ENCODE peak calls at places on chromosomes 5 and 9, in six cellular contexts. One of them, this sample, is unnamed.

GRCh38 chr5:40685191-40685590 is 5.5 kb downstream of the PTGER4 start:
- DNase-seq in tibial artery: no peak
- DNase-seq in left ventricle myocardium inferior: no peak
- DNase-seq in aorta: no peak
- DNase-seq in fibroblast of lung: no peak
- DNase-seq in upper lobe of right lung: no peak
- DNase-seq in this sample: no peak

GRCh38 chr5:73812962-73813588 is 187.1 kb downstream of the ARHGEF28 start:
- DNase-seq in upper lobe of right lung: no peak
- DNase-seq in tibial artery: no peak
- DNase-seq in fibroblast of lung: peak; percentile 27
- DNase-seq in aorta: no peak
- DNase-seq in left ventricle myocardium inferior: no peak
- DNase-seq in this sample: peak; percentile 26

GRCh38 chr5:21701317-21701716 is 1151.8 kb downstream of the CDH12 start:
- DNase-seq in upper lobe of right lung: no peak
- DNase-seq in tibial artery: no peak
- DNase-seq in left ventricle myocardium inferior: no peak
- DNase-seq in aorta: no peak
- DNase-seq in fibroblast of lung: no peak
- DNase-seq in this sample: no peak

GRCh38 chr9:74755355-74755754 is 132.4 kb downstream of the TRPM6 start:
- DNase-seq in tibial artery: no peak
- DNase-seq in aorta: no peak
- DNase-seq in upper lobe of right lung: no peak
- DNase-seq in fibroblast of lung: no peak
- DNase-seq in left ventricle myocardium inferior: no peak
- DNase-seq in this sample: no peak

GRCh38 chr5:159817262-159818029 is 98.8 kb upstream of the ADRA1B start:
- DNase-seq in tibial artery: no peak
- DNase-seq in fibroblast of lung: peak; percentile 66
- DNase-seq in upper lobe of right lung: no peak
- DNase-seq in left ventricle myocardium inferior: no peak
- DNase-seq in aorta: no peak
- DNase-seq in this sample: no peak

GRCh38 chr5:100668511-100668910 is 133.3 kb downstream of the FAM174A start:
- DNase-seq in fibroblast of lung: peak; percentile 66
- DNase-seq in aorta: no peak
- DNase-seq in tibial artery: no peak
- DNase-seq in upper lobe of right lung: no peak
- DNase-seq in left ventricle myocardium inferior: no peak
- DNase-seq in this sample: no peak

GRCh38 chr5:124402144-124402581 is 344.3 kb downstream of the ZNF608 start:
- DNase-seq in aorta: peak; percentile 75
- DNase-seq in fibroblast of lung: peak; percentile 75
- DNase-seq in upper lobe of right lung: peak; percentile 68
- DNase-seq in tibial artery: no peak
- DNase-seq in left ventricle myocardium inferior: no peak
- DNase-seq in this sample: peak; percentile 39

GRCh38 chr9:21854594-21854993 is 52.2 kb downstream of the MTAP start:
- DNase-seq in tibial artery: no peak
- DNase-seq in aorta: no peak
- DNase-seq in fibroblast of lung: peak; percentile 93
- DNase-seq in left ventricle myocardium inferior: no peak
- DNase-seq in upper lobe of right lung: no peak
- DNase-seq in this sample: no peak

GRCh38 chr5:88883566-88884434 is 816 bp upstream of the MEF2C start:
- DNase-seq in aorta: peak; percentile 90
- DNase-seq in tibial artery: peak; percentile 88
- DNase-seq in upper lobe of right lung: peak; percentile 81
- DNase-seq in left ventricle myocardium inferior: peak; percentile 73
- DNase-seq in fibroblast of lung: peak; percentile 80
- DNase-seq in this sample: peak; percentile 67

GRCh38 chr5:56522972-56523371 is 289.8 kb upstream of the ANKRD55 start:
- DNase-seq in left ventricle myocardium inferior: no peak
- DNase-seq in tibial artery: peak; percentile 87
- DNase-seq in fibroblast of lung: peak; percentile 18
- DNase-seq in aorta: no peak
- DNase-seq in upper lobe of right lung: no peak
- DNase-seq in this sample: peak; percentile 58

GRCh38 chr9:81665514-81665838 is 23.9 kb downstream of the TLE1 start:
- DNase-seq in tibial artery: no peak
- DNase-seq in upper lobe of right lung: no peak
- DNase-seq in left ventricle myocardium inferior: no peak
- DNase-seq in fibroblast of lung: no peak
- DNase-seq in aorta: no peak
- DNase-seq in this sample: no peak

GRCh38 chr9:81526587-81526986 is 162.8 kb downstream of the TLE1 start:
- DNase-seq in fibroblast of lung: peak; percentile 85
- DNase-seq in tibial artery: no peak
- DNase-seq in upper lobe of right lung: no peak
- DNase-seq in aorta: no peak
- DNase-seq in left ventricle myocardium inferior: no peak
- DNase-seq in this sample: no peak

GRCh38 chr9:101578378-101578777 is 16.4 kb downstream of the PPP3R2 start:
- DNase-seq in left ventricle myocardium inferior: no peak
- DNase-seq in tibial artery: no peak
- DNase-seq in fibroblast of lung: peak; percentile 40
- DNase-seq in upper lobe of right lung: no peak
- DNase-seq in aorta: no peak
- DNase-seq in this sample: no peak

GRCh38 chr5:176529824-176530195 is 7.4 kb downstream of the RNF44 start:
- DNase-seq in left ventricle myocardium inferior: no peak
- DNase-seq in aorta: no peak
- DNase-seq in upper lobe of right lung: no peak
- DNase-seq in tibial artery: no peak
- DNase-seq in fibroblast of lung: no peak
- DNase-seq in this sample: no peak

GRCh38 chr5:132472431-132472830 is 18.1 kb downstream of the IRF1 start:
- DNase-seq in upper lobe of right lung: peak; percentile 25
- DNase-seq in fibroblast of lung: no peak
- DNase-seq in tibial artery: peak; percentile 28
- DNase-seq in left ventricle myocardium inferior: no peak
- DNase-seq in aorta: no peak
- DNase-seq in this sample: no peak

GRCh38 chr9:137223078-137224040 is 1.3 kb upstream of the RNF208 start:
- DNase-seq in upper lobe of right lung: peak; percentile 98
- DNase-seq in tibial artery: peak; percentile 99
- DNase-seq in fibroblast of lung: peak; percentile 92
- DNase-seq in aorta: peak; percentile 98
- DNase-seq in left ventricle myocardium inferior: peak; percentile 97
- DNase-seq in this sample: peak; percentile 98

GRCh38 chr9:137225701-137226331 is 842 bp downstream of the CYSRT1 start:
- DNase-seq in tibial artery: no peak
- DNase-seq in upper lobe of right lung: no peak
- DNase-seq in left ventricle myocardium inferior: no peak
- DNase-seq in aorta: no peak
- DNase-seq in fibroblast of lung: no peak
- DNase-seq in this sample: no peak

GRCh38 chr9:137227057-137227852 is at the start of gene RNF224:
- DNase-seq in upper lobe of right lung: peak; percentile 93
- DNase-seq in left ventricle myocardium inferior: peak; percentile 71
- DNase-seq in fibroblast of lung: peak; percentile 49
- DNase-seq in aorta: peak; percentile 91
- DNase-seq in tibial artery: peak; percentile 79
- DNase-seq in this sample: peak; percentile 56

GRCh38 chr9:137226338-137227056 is 805 bp upstream of the RNF224 start:
- DNase-seq in left ventricle myocardium inferior: no peak
- DNase-seq in tibial artery: no peak
- DNase-seq in aorta: no peak
- DNase-seq in upper lobe of right lung: no peak
- DNase-seq in fibroblast of lung: no peak
- DNase-seq in this sample: no peak

GRCh38 chr9:137224850-137225694 is at the start of gene CYSRT1:
- DNase-seq in upper lobe of right lung: no peak
- DNase-seq in tibial artery: no peak
- DNase-seq in aorta: no peak
- DNase-seq in fibroblast of lung: no peak
- DNase-seq in left ventricle myocardium inferior: no peak
- DNase-seq in this sample: no peak
- H3K27ac ChIP-seq in upper lobe of right lung: peak within 1 kb of the TSS; percentile 94
- H3K27ac ChIP-seq in tibial artery: peak within 1 kb of the TSS; percentile 93
- H3K27ac ChIP-seq in aorta: peak within 1 kb of the TSS; percentile 77
- H3K27ac ChIP-seq in fibroblast of lung: peak within 1 kb of the TSS; percentile 62
- H3K27ac ChIP-seq in left ventricle myocardium inferior: peak within 1 kb of the TSS; percentile 96
- H3K27ac ChIP-seq in this sample: peak within 1 kb of the TSS; percentile 90

GRCh38 chr9:113520109-113520642 is 56.6 kb downstream of the RGS3 start:
- DNase-seq in fibroblast of lung: peak; percentile 59
- DNase-seq in upper lobe of right lung: no peak
- DNase-seq in left ventricle myocardium inferior: no peak
- DNase-seq in aorta: no peak
- DNase-seq in tibial artery: no peak
- DNase-seq in this sample: no peak
- H3K4me1 ChIP-seq in fibroblast of lung: peaks cover 25% of the 10 kb centered on the region
- H3K4me1 ChIP-seq in upper lobe of right lung: peaks cover 34% of the 10 kb centered on the region
- H3K4me1 ChIP-seq in left ventricle myocardium inferior: peaks cover 73% of the 10 kb centered on the region
- H3K4me1 ChIP-seq in aorta: peaks cover 2% of the 10 kb centered on the region
- H3K4me1 ChIP-seq in tibial artery: peaks cover 55% of the 10 kb centered on the region
- H3K4me1 ChIP-seq in this sample: no peaks in the 10 kb centered on the region

GRCh38 chr9:129595323-129595741 is 25.6 kb downstream of the C9orf50 start:
- DNase-seq in aorta: no peak
- DNase-seq in tibial artery: no peak
- DNase-seq in left ventricle myocardium inferior: no peak
- DNase-seq in fibroblast of lung: peak; percentile 61
- DNase-seq in upper lobe of right lung: no peak
- DNase-seq in this sample: no peak
- H3K27ac ChIP-seq in aorta: no peak overlapping the region
- H3K27ac ChIP-seq in tibial artery: peak overlapping the region; percentile 23
- H3K27ac ChIP-seq in left ventricle myocardium inferior: peak overlapping the region; percentile 90
- H3K27ac ChIP-seq in fibroblast of lung: no peak overlapping the region
- H3K27ac ChIP-seq in upper lobe of right lung: no peak overlapping the region
- H3K27ac ChIP-seq in this sample: peak overlapping the region; percentile 93

GRCh38 chr5:141618030-141618803 is 583 bp downstream of the DIAPH1 start:
- DNase-seq in tibial artery: peak; percentile 70
- DNase-seq in fibroblast of lung: peak; percentile 29
- DNase-seq in aorta: no peak
- DNase-seq in left ventricle myocardium inferior: no peak
- DNase-seq in upper lobe of right lung: peak; percentile 88
- DNase-seq in this sample: peak; percentile 41

GRCh38 chr5:141613344-141613743 is 5.5 kb downstream of the DIAPH1 start:
- DNase-seq in tibial artery: no peak
- DNase-seq in fibroblast of lung: no peak
- DNase-seq in aorta: no peak
- DNase-seq in left ventricle myocardium inferior: no peak
- DNase-seq in upper lobe of right lung: no peak
- DNase-seq in this sample: no peak

GRCh38 chr5:141617128-141617527 is 1.7 kb downstream of the DIAPH1 start:
- DNase-seq in upper lobe of right lung: no peak
- DNase-seq in tibial artery: no peak
- DNase-seq in fibroblast of lung: no peak
- DNase-seq in aorta: no peak
- DNase-seq in left ventricle myocardium inferior: no peak
- DNase-seq in this sample: no peak

GRCh38 chr5:141617682-141618029 is 1.1 kb downstream of the DIAPH1 start:
- DNase-seq in tibial artery: no peak
- DNase-seq in upper lobe of right lung: no peak
- DNase-seq in left ventricle myocardium inferior: no peak
- DNase-seq in aorta: no peak
- DNase-seq in fibroblast of lung: no peak
- DNase-seq in this sample: no peak

DNA sequence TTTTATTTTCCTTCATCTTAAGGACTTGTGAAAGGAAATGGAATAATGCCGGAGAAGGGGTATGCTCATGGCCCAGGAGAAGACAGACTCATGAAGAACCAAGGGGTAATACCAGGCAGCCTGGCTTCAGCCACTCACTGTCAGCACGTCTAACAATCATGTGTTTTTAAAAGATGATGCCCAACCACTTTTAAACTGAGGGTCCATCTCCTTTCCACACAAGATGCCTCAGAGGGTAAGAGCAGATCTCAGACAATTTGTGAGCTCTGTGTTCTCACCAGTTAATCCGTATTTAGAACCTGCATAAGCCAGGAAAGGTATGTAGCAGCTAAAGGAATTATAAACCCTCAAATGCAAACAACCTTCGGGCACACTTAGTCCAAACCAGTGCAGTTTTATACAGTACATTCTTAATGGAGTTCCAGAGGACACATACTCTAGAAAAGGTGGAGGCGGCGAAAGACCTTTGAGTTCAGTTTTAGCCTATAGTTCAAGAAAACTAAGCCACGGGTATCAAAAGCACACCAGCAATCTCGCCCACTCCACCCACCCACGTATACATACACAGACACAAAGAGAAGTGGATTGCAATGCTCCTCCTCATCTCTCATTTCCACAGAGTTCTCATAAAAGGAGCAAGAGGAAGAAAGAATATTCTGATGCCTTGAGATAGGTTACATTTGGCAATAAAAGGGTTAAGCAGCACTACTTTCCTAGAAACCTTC is 2.6 kb downstream of the DIAPH1 start:
- DNase-seq in upper lobe of right lung: no peak
- DNase-seq in fibroblast of lung: no peak
- DNase-seq in aorta: no peak
- DNase-seq in tibial artery: no peak
- DNase-seq in left ventricle myocardium inferior: no peak
- DNase-seq in this sample: no peak
- H3K4me1 ChIP-seq in upper lobe of right lung: peaks cover 40% of the 10 kb centered on the region
- H3K4me1 ChIP-seq in fibroblast of lung: no peaks in the 10 kb centered on the region
- H3K4me1 ChIP-seq in aorta: no peaks in the 10 kb centered on the region
- H3K4me1 ChIP-seq in tibial artery: peaks cover 29% of the 10 kb centered on the region
- H3K4me1 ChIP-seq in left ventricle myocardium inferior: peaks cover 72% of the 10 kb centered on the region
- H3K4me1 ChIP-seq in this sample: peaks cover 10% of the 10 kb centered on the region

DNA sequence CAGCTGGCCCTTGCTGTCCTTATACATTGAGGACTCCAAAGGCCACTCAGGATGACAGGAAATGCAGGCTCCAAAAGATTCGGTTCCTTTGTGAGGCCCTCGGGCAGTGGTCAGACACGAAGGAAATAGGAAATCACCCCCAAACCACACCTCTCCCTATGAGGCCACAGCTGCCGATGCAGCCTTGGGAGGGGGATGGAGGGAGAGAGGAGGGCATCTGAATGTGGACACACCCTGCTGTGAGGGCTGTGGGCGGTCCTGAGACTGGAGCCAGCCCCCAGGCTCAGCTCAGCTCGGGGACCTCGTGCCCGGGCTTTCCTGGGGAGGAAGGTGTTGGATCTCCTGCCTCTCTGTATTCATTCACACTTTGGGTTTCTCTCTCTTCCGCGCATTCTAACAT is 2.7 kb upstream of the CLPTM1L start:
- DNase-seq in fibroblast of lung: no peak
- DNase-seq in tibial artery: no peak
- DNase-seq in aorta: no peak
- DNase-seq in upper lobe of right lung: no peak
- DNase-seq in left ventricle myocardium inferior: no peak
- DNase-seq in this sample: no peak
- H3K27ac ChIP-seq in fibroblast of lung: no peak overlapping the region
- H3K27ac ChIP-seq in tibial artery: no peak overlapping the region
- H3K27ac ChIP-seq in aorta: no peak overlapping the region
- H3K27ac ChIP-seq in upper lobe of right lung: no peak overlapping the region
- H3K27ac ChIP-seq in left ventricle myocardium inferior: no peak overlapping the region
- H3K27ac ChIP-seq in this sample: no peak overlapping the region

DNA sequence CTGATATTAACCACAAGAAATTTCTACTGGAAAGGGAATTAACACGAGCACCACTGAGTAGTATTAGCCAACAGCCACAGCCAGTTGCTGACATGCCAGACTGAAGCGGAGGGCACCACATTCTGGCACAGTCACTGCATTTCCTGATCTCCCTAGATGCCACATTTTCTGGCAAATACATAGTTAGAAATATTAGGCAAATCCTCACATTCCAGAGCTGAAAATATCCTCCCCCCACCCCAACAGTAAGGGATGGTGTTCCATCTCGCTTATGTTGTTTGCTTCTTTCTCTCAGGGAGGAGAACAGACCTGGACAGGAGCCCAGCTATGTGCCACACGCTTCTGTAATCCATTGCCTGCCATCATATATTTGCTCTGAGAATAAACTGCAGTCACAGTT is 32.8 kb upstream of the MCTP1 start:
- DNase-seq in fibroblast of lung: no peak
- DNase-seq in tibial artery: no peak
- DNase-seq in left ventricle myocardium inferior: no peak
- DNase-seq in aorta: no peak
- DNase-seq in upper lobe of right lung: no peak
- DNase-seq in this sample: no peak
- H3K4me1 ChIP-seq in fibroblast of lung: no peaks in the 10 kb centered on the region
- H3K4me1 ChIP-seq in tibial artery: no peaks in the 10 kb centered on the region
- H3K4me1 ChIP-seq in left ventricle myocardium inferior: no peaks in the 10 kb centered on the region
- H3K4me1 ChIP-seq in aorta: no peaks in the 10 kb centered on the region
- H3K4me1 ChIP-seq in upper lobe of right lung: no peaks in the 10 kb centered on the region
- H3K4me1 ChIP-seq in this sample: no peaks in the 10 kb centered on the region

This sample was measured in uterus.